ENCODE peak calls at places on chromosomes 4 and X, in seven cellular contexts. H is cardiac fibroblast, E is NB4, Y is fibroblast of lung, V is neural progenitor cell, Z is HFF-Myc, W is BJ. Q is an unnamed sample.

GRCh38 chrX:10415704-10416001 is 204.7 kb downstream of the MID1 start:
- DNase-seq in E (no peak), H (peak), Y (peak), Z (no peak), V (no peak), W (no peak), Q (peak)

GRCh38 chrX:123188081-123188480 is 4.0 kb downstream of the GRIA3 start:
- DNase-seq in E (no peak), V (no peak), Z (no peak), W (no peak), Y (peak), H (peak), Q (no peak)

GRCh38 chr4:67160409-67160808 is 384.9 kb downstream of the CENPC start:
- DNase-seq in Z (no peak), W (no peak), V (no peak), H (no peak), E (peak), Y (no peak), Q (no peak)

GRCh38 chr4:7107166-7107905 is 39.5 kb upstream of the GRPEL1 start:
- DNase-seq in E (no peak), Y (no peak), H (no peak), V (no peak), W (no peak), Z (no peak), Q (no peak)

GRCh38 chr4:158578476-158578875 is 56.8 kb downstream of the RXFP1 start:
- DNase-seq in Y (peak), W (no peak), H (peak), Z (no peak), E (peak), V (no peak), Q (peak)

GRCh38 chr4:158770671-158771070 is 1.8 kb downstream of the FNIP2 start:
- DNase-seq in H (no peak), Y (no peak), V (no peak), Z (no peak), E (no peak), W (no peak), Q (no peak)

GRCh38 chrX:152926279-152926678 is 28.4 kb downstream of the ZNF185 start:
- DNase-seq in H (peak), Z (peak), E (peak), W (no peak), Y (peak), V (peak), Q (peak)

GRCh38 chr4:67721317-67721769 is 20.4 kb upstream of the UBA6 start:
- DNase-seq in V (no peak), E (no peak), H (no peak), Y (no peak), W (no peak), Z (no peak), Q (peak)

GRCh38 chr4:153151535-153152452 is 52.4 kb upstream of the TRIM2 start:
- DNase-seq in H (peak), Y (peak), Z (no peak), W (no peak), E (peak), V (peak), Q (peak)

GRCh38 chr4:87853108-87853507 is 20.3 kb downstream of the MEPE start:
- DNase-seq in W (peak), E (peak), Y (peak), V (peak), Z (no peak), H (peak), Q (peak)

GRCh38 chrX:47311857-47312774 is 58.3 kb upstream of the ZNF157 start:
- DNase-seq in H (peak), W (peak), Y (peak), V (peak), E (peak), Z (peak), Q (peak)

GRCh38 chrX:47316276-47317025 is 53.9 kb upstream of the ZNF157 start:
- DNase-seq in H (no peak), Y (peak), V (peak), E (no peak), Z (no peak), W (no peak), Q (peak)

DNA sequence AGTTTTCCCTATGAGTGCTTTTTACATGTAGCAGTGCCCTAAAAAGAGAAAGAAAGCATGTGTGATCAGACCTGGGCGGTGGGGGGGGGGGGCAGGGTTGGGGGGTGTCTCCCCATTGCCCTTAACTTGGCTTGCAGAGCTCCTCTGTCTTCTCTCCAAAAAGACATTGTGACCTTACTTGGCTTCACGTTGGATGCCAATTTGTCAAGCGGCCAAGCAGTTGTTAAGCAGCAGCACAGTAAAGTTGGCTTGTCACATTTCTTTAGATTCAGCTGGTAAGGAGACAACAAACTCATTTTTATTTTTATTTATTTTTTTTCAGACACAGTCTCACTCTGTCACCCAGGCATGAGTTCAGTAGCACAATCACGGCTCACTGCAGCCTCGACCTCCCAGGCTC is 57.3 kb upstream of the ZNF157 start:
- DNase-seq in E (no peak), W (no peak), H (no peak), Y (no peak), Z (no peak), V (no peak), Q (no peak)
- TF ChIP-seq CTCF in E (no peak), W (no peak), H (no peak), Y (no peak), Z (no peak), V (no peak), Q (no peak)

GRCh38 chr4:12203945-12204344 is 775.3 kb upstream of the HS3ST1 start:
- DNase-seq in H (no peak), E (no peak), Z (no peak), W (no peak), Y (no peak), V (no peak), Q (no peak)
- H3K4me3 ChIP-seq in H (no peak), E (no peak), Z (no peak), W (no peak), Y (no peak), V (no peak), Q (no peak)

GRCh38 chrX:120452131-120452530 is 17.0 kb downstream of the LAMP2 start:
- DNase-seq in Z (no peak), H (peak), V (peak), W (no peak), E (peak), Y (peak), Q (peak)

GRCh38 chrX:120453985-120454384 is 15.1 kb downstream of the LAMP2 start:
- DNase-seq in W (no peak), Y (peak), E (no peak), Z (no peak), V (no peak), H (peak), Q (peak)

GRCh38 chrX:120446503-120446902 is 22.6 kb downstream of the LAMP2 start:
- DNase-seq in Z (peak), E (no peak), Y (peak), V (no peak), H (peak), W (peak), Q (peak)

DNA sequence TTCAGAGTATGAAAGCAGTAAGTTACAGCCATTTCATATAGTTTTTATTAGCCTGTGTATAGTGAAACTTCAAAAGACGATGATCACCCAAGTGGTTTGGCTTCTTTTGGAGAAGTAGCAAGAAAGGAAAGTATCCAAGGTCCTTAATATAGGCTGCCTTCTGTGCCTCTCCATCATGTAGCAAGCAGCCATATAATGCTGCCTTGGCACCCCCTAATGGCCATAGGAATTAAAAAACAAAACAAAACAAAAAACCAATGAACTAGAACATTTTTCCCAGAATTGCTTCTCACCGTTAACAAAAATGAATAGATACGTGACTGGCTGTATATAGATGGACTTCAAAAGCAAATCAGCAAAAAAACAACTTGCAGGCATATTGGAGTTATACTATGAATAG is 18.9 kb downstream of the LAMP2 start:
- DNase-seq in W (no peak), E (peak), Y (no peak), H (no peak), V (peak), Z (no peak), Q (no peak)
- TF ChIP-seq CTCF in W (peak), E (no peak), Y (no peak), H (no peak), V (peak), Z (no peak), Q (peak)

DNA sequence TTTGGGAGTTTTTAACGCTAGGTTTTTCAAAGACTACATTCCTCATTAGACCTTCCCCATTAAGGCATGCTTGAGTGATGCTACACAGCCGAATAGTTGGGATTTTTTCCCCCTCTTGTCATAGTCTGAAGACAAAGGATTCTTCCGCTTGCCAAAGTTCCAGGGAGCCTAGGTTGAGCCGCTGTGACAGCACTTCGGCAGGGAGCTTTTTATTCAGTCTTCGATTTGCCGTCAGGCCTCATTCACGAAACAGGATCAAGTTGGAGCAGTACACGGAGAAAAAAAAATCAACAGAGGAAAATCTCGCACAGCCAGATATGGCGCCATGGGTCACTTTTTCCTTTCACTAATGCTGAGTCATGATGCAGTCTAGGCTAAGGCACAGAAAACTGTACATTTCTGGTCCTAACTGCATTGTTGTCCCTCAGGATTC is 24.3 kb downstream of the SHROOM3 start:
- DNase-seq in V (peak), H (peak), Y (peak), W (no peak), E (no peak), Z (no peak), Q (peak)
- H3K4me3 ChIP-seq in V (peak), H (no peak), Y (no peak), W (no peak), E (no peak), Z (no peak), Q (no peak)

DNA sequence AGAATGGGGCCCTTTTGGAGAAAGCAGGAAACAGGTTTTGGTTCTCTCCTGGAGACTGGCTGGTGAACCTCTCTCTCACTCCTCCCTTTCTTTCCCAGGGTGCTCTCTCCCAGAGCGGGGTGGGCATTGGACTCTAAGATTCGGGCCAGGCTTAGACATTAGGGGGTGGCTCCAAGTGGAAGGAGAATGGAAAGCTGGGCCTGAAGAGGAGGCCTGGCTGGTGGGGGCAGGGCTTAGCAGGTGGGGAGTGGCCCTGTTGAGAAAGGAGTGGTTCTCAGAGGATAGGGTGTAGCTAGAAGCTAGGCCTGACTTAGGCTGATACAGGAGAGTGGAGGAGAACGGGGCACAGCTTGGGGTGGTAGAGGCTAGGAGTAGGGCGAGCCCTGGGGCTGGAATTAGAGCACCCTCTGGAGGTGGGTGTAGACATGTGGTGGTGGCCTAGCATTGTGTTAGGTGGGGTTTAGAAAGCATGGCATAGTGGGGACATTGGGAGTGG is 5.7 kb downstream of the PLP2 start:
- DNase-seq in Y (no peak), H (no peak), W (no peak), Z (no peak), V (no peak), E (peak), Q (peak)
- TF ChIP-seq CTCF in Y (no peak), H (no peak), W (no peak), Z (no peak), V (no peak), E (peak), Q (peak)

GRCh38 chrX:133792198-133792953 is 193.0 kb downstream of the GPC3 start:
- DNase-seq in Y (peak), V (peak), E (peak), H (peak), Z (peak), W (no peak), Q (peak)
- H3K4me3 ChIP-seq in Y (peak), V (no peak), E (no peak), H (peak), Z (no peak), W (peak), Q (peak)

DNA sequence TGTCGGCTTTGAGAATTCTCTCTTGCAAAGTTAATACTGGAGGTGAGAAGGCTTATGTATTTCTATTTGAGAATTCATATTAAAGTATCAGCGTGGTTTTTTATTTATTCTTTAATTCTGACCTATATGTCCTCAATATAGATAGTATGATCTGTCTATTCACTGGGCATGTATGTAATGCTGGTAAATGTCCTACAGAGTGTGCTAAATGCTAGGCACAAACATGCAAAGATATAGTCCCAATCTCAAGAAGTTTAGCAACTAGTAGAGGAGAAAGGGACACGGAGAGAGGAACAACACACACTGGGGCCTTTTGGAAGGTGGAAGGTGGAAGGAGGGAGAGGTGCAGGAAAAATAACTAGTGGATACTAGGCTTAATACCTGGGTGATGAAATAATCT is 11.0 kb upstream of the BMPR1B start:
- DNase-seq in E (no peak), V (no peak), Z (no peak), W (no peak), H (peak), Y (no peak), Q (no peak)
- TF ChIP-seq CTCF in E (no peak), V (peak), Z (no peak), W (no peak), H (peak), Y (no peak), Q (peak)

GRCh38 chr4:129059028-129059427 is 34.3 kb downstream of the SCLT1 start:
- DNase-seq in Z (no peak), W (no peak), E (no peak), V (no peak), H (no peak), Y (no peak), Q (no peak)

GRCh38 chr4:129062580-129062979 is 30.8 kb downstream of the SCLT1 start:
- DNase-seq in V (no peak), E (no peak), Y (no peak), W (no peak), H (no peak), Z (no peak), Q (no peak)

GRCh38 chr4:129064717-129065116 is 28.6 kb downstream of the SCLT1 start:
- DNase-seq in E (no peak), H (peak), V (no peak), Z (peak), Y (peak), W (peak), Q (peak)

DNA sequence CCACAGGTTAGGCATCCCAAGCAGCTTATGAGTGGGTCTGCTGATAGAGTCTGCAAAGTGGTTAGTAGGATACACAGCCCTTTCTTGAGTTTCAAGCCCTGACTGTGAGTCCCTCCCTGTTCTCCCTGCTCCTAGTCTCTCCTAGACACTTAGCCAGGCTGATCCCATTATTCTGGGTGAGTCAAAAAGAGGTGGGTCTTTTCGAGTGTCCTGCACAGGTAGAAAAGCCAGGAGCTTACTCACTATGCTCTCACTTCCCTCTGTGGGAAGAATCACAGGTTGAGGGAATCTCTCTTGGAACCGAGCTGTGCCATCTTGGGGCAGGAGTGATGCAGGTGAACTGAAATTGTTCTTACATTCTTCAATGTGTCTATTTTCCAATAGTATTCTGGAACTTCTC is 29.7 kb downstream of the SCLT1 start:
- DNase-seq in Z (no peak), E (no peak), W (no peak), H (no peak), Y (no peak), V (no peak), Q (no peak)
- H3K4me3 ChIP-seq in Z (no peak), E (no peak), W (no peak), H (no peak), Y (no peak), V (no peak), Q (no peak)

Q was measured in fibroblast of villous mesenchyme.